ENCODE peak calls at places on chromosomes 6 and 20, in eight cellular contexts. K is activated T-helper 9 cell treated with anti-CD3 and anti-CD28 coated beads, Interleukin-2, amount 50 U/mL, for 16 hours; N is NCI-H748 treated with DMSO at 0.1 percent for 48 hours; L is frontal cortex; Z is KG1; H is naive B cell; F is CD4-positive, alpha-beta T cell; U is activated CD8-positive, alpha-beta T cell treated with anti-CD3 and anti-CD28 coated beads for 36 hours. A is an unnamed sample.

GRCh38 chr20:47970282-47970903 is 185.1 kb upstream of the SULF2 start:
- DNase-seq in K (no peak), N (no peak), L (no peak), Z (no peak), H (no peak), F (no peak), U (no peak), A (no peak)

GRCh38 chr20:10531848-10532247 is 96.7 kb downstream of the SLX4IP start:
- DNase-seq in K (no peak), N (no peak), L (no peak), Z (no peak), H (no peak), F (no peak), U (no peak), A (no peak)

GRCh38 chr6:138544521-138544920 is 45.2 kb upstream of the NHSL1 start:
- DNase-seq in K (no peak), N (no peak), L (no peak), Z (no peak), H (no peak), F (no peak), U (no peak), A (no peak)

GRCh38 chr6:106421491-106421890 is 61.0 kb downstream of the CRYBG1 start:
- DNase-seq in K (no peak), N (no peak), L (no peak), Z (no peak), H (no peak), F (no peak), U (no peak), A (no peak)

GRCh38 chr6:53426117-53426516 is 77.4 kb upstream of the ELOVL5 start:
- DNase-seq in K (no peak), N (no peak), L (no peak), Z (no peak), H (no peak), F (no peak), U (no peak), A (no peak)

GRCh38 chr20:4457566-4458543 is 263.9 kb upstream of the PRND start:
- DNase-seq in K (no peak), N (no peak), L (no peak), Z (no peak), H (no peak), F (no peak), U (no peak), A (no peak)

GRCh38 chr20:44637042-44637441 is 14.5 kb downstream of the ADA start:
- DNase-seq in K (no peak), N (no peak), L (no peak), Z (no peak), H (no peak), F (no peak), U (no peak), A (no peak)

GRCh38 chr20:38673731-38674177 is 50.5 kb upstream of the SLC32A1 start:
- DNase-seq in K (no peak), N (no peak), L (no peak), Z (no peak), H (peak; percentile 2), F (no peak), U (peak; percentile 35), A (no peak)

GRCh38 chr6:97147421-97147820 is 135.6 kb downstream of the MMS22L start:
- DNase-seq in K (no peak), N (no peak), L (no peak), Z (no peak), H (no peak), F (no peak), U (no peak), A (no peak)

GRCh38 chr20:62406635-62407176 is 379 bp downstream of the CABLES2 start:
- DNase-seq in K (no peak), N (no peak), L (no peak), Z (no peak), H (no peak), F (no peak), U (no peak), A (no peak)